ENCODE peak calls at places on chromosome 6, in eight cellular contexts. L is stomach, J is A549, N is ovary, R is HepG2, G is tibial nerve, K is SK-N-SH, H is GM12878. I is an unnamed sample.
A peak's percentile ranks its signal among the peaks of the same experiment; 100 is the strongest.

GRCh38 chr6:8335896-8336295 is 99.4 kb downstream of the SLC35B3 start:
- DNase-seq in L (no peak), J (no peak), N (no peak), R (no peak), G (no peak), K (no peak), H (no peak), I (no peak)

GRCh38 chr6:35213161-35213823 is 464 bp upstream of the SCUBE3 start:
- DNase-seq in L (no peak), J (no peak), N (no peak), R (no peak), G (no peak), K (peak; percentile 73), H (no peak), I (no peak)

GRCh38 chr6:110635096-110635495 is 158.7 kb upstream of the SLC22A16 start:
- DNase-seq in L (no peak), J (no peak), N (no peak), R (no peak), G (no peak), K (no peak), H (no peak), I (no peak)

GRCh38 chr6:11089695-11090094 is 3.9 kb upstream of the SMIM13 start:
- DNase-seq in L (no peak), J (no peak), N (no peak), R (no peak), G (no peak), K (no peak), H (no peak), I (no peak)

GRCh38 chr6:44216677-44217331 is at the start of gene MYMX:
- DNase-seq in L (peak; percentile 59), J (no peak), N (peak; percentile 55), R (no peak), G (no peak), K (no peak), H (no peak), I (peak; percentile 78)

GRCh38 chr6:72218125-72218524 is 331.8 kb downstream of the RIMS1 start:
- DNase-seq in L (peak; percentile 46), J (peak; percentile 37), N (no peak), R (peak; percentile 17), G (no peak), K (peak; percentile 55), H (no peak), I (no peak)

GRCh38 chr6:133262804-133263203 is 21.6 kb downstream of the EYA4 start:
- DNase-seq in L (no peak), J (no peak), N (no peak), R (no peak), G (no peak), K (no peak), H (no peak), I (no peak)

GRCh38 chr6:37699138-37699766 is 1.6 kb upstream of the MDGA1 start:
- DNase-seq in L (peak; percentile 64), J (no peak), N (no peak), R (no peak), G (no peak), K (no peak), H (no peak), I (no peak)

GRCh38 chr6:44133003-44133931 is 5.9 kb downstream of the TMEM63B start:
- DNase-seq in L (peak; percentile 64), J (peak; percentile 35), N (peak; percentile 52), R (peak; percentile 68), G (peak; percentile 16), K (peak; percentile 94), H (no peak), I (peak; percentile 80)

GRCh38 chr6:118784641-118785164 is 109.2 kb upstream of the ASF1A start:
- DNase-seq in L (no peak), J (no peak), N (peak; percentile 23), R (peak; percentile 36), G (no peak), K (peak; percentile 33), H (no peak), I (no peak)

GRCh38 chr6:160088774-160089533 is 32.7 kb upstream of the SLC22A1 start:
- DNase-seq in L (no peak), J (no peak), N (no peak), R (no peak), G (no peak), K (no peak), H (no peak), I (no peak)

GRCh38 chr6:70375882-70376281 is 37.4 kb upstream of the FAM135A start:
- DNase-seq in L (no peak), J (peak; percentile 22), N (no peak), R (peak; percentile 12), G (no peak), K (no peak), H (no peak), I (no peak)

DNA sequence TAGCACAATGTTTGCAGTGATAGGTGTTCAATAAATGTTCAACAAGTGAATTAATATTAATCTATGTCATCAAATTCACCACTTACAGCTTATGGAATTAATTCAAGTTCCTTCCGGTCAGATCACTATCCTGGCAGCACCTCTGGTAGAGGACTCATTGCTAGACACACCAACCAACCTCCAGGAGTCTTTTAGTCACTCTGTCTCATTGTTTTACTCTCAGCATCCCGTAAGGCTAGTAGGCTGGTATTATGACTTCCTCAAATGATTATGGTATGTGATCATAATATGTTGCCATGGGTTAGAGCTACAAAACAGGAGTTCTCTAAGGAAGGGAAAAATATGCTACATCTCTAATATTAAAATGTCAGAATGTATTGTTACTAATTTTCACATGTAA is 21.7 kb upstream of the MMS22L start:
- DNase-seq in L (no peak), J (no peak), N (no peak), R (no peak), G (no peak), K (no peak), H (no peak), I (no peak)
- TF ChIP-seq EP300 in L (no peak), J (no peak), N (no peak), R (no peak), G (no peak), K (no peak), H (no peak), I (no peak)

DNA sequence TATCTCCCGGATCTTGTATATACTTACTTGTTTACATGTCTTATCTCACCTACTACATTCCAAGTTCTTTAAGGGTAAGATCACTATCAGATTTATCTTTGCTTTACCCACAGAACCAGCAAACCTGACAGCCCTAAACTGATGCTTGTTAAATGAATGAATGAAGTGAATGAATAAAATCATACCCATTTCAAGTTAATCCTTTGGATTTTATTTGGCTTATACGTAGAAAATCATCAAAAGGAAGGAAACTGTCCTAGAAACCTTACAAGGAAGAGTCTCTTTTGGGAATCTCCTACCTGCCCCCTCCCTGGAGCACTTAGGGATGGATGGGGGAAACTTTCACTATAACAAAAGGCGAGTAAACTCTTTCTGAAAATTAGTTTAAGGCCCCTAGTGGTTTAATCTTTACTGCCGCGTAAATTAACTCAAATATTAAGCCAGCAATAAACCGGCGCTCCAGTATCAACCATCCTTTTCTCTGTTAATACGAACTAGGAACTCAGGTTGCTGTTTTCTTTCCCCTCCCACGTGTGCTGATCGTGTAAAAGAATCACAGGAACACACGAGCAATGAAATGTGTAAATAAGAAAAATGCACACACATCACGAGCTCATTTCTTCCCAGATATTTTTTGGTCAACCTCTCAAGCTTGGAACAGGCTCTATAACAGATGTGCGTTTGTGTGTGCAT is 1.2 kb upstream of the UTRN start:
- DNase-seq in L (no peak), J (no peak), N (no peak), R (no peak), G (no peak), K (no peak), H (no peak), I (no peak)
- TF ChIP-seq CTCF in L (no peak), J (no peak), N (peak; percentile 14), R (peak; percentile 5), G (peak; percentile 7), K (peak; percentile 41), H (no peak), I (no peak)

DNA sequence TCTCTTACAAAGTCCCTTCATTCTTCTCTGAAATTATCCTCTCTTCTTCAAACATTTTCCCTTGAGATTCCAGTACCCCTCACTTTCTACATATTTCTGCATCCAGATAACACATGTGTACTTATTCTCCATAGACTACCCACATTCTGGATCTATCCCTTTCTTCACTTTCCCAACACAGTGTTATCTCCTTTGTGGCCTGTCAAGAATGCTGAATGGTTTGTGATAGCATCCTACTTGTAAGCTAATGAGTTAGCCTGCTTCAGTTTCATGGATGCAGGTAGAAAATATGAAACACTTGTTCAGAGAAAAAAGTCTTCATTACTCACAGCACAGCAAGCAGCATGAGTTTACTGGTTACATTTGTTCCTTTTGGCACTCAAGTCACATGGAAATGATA is 245.4 kb downstream of the HTR1B start:
- DNase-seq in L (no peak), J (no peak), N (no peak), R (no peak), G (no peak), K (no peak), H (no peak), I (no peak)
- TF ChIP-seq EP300 in L (no peak), J (no peak), N (no peak), R (no peak), G (no peak), K (no peak), H (no peak), I (no peak)

GRCh38 chr6:166381733-166382499 is 824 bp downstream of the MPC1 start:
- DNase-seq in L (peak; percentile 92), J (peak; percentile 38), N (peak; percentile 53), R (peak; percentile 58), G (peak; percentile 41), K (peak; percentile 78), H (peak; percentile 42), I (peak; percentile 81)
- TF ChIP-seq CTCF in L (peak; percentile 83), J (peak; percentile 45), N (peak; percentile 18), R (peak; percentile 98), G (peak; percentile 76), K (peak; percentile 79), H (peak; percentile 85), I (peak; percentile 74)

DNA sequence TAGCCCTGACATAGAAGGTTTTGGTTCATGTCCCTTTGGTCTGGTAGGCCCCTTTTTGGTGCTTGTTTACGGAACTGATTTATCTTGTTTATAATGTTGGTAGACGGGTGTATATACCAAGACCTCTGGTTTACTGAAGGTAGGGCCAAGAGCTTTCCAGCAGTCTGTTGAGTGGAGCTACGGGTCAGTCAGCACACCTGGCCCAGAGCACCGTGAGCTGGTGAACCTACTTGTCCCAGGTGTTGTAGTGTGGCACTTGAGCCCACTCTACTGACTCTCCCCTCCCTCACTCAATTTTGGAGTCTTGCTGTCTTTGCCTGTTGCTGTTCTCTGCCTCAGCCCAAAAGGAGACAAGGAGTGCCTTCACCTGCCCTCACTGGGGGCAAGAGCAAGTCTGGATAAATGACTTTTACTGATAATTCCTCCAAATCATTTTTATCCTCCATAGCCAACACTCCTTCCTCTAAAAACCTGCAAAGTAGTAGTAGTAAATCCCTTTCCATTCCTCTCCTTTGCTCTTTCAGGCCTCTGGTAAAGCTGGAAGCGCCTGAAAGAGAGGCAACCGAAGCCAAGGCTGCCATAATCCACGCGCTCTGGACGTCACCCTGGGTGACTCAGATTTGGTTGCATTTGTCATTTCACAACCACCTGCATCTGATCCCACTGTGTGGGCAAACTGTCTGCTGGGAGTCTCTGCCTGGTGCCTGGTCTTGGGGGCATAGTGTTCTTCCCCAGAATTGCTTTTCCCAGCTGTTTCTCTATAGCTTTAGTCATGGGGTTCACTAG is 22.2 kb downstream of the RREB1 start:
- DNase-seq in L (no peak), J (no peak), N (no peak), R (peak; percentile 71), G (no peak), K (no peak), H (no peak), I (peak; percentile 74)
- TF ChIP-seq EP300 in L (no peak), J (no peak), N (no peak), R (peak; percentile 14), G (peak; percentile 13), K (no peak), H (no peak), I (no peak)